ENCODE peak calls at places on chromosomes 16 and 17, in ten cellular contexts. One of them, this sample, is unnamed.

GRCh38 chr17:35022536-35023063 is 40.9 kb downstream of the RFFL start:
- DNase-seq in left ventricle myocardium inferior: peak
- DNase-seq in uterus: peak
- DNase-seq in colonic mucosa: peak
- DNase-seq in cardiac fibroblast: peak
- DNase-seq in choroid plexus epithelial cell: peak
- DNase-seq in mucosa of descending colon: peak
- DNase-seq in CD8-positive, alpha-beta T cell: peak
- DNase-seq in brain microvascular endothelial cell: peak
- DNase-seq in chondrocyte: peak
- DNase-seq in this sample: peak

GRCh38 chr17:67652433-67652832 is 65.3 kb upstream of the NOL11 start:
- DNase-seq in left ventricle myocardium inferior: no peak
- DNase-seq in uterus: no peak
- DNase-seq in colonic mucosa: no peak
- DNase-seq in cardiac fibroblast: no peak
- DNase-seq in choroid plexus epithelial cell: no peak
- DNase-seq in mucosa of descending colon: no peak
- DNase-seq in CD8-positive, alpha-beta T cell: no peak
- DNase-seq in brain microvascular endothelial cell: no peak
- DNase-seq in chondrocyte: no peak
- DNase-seq in this sample: no peak

GRCh38 chr17:55301521-55302406 is 37.0 kb downstream of the HLF start:
- DNase-seq in left ventricle myocardium inferior: no peak
- DNase-seq in uterus: no peak
- DNase-seq in colonic mucosa: no peak
- DNase-seq in cardiac fibroblast: peak
- DNase-seq in choroid plexus epithelial cell: peak
- DNase-seq in mucosa of descending colon: no peak
- DNase-seq in CD8-positive, alpha-beta T cell: no peak
- DNase-seq in brain microvascular endothelial cell: no peak
- DNase-seq in chondrocyte: no peak
- DNase-seq in this sample: no peak

GRCh38 chr17:5281814-5282638 is at the start of gene RABEP1:
- DNase-seq in left ventricle myocardium inferior: peak
- DNase-seq in uterus: peak
- DNase-seq in colonic mucosa: peak
- DNase-seq in cardiac fibroblast: peak
- DNase-seq in choroid plexus epithelial cell: peak
- DNase-seq in mucosa of descending colon: peak
- DNase-seq in CD8-positive, alpha-beta T cell: peak
- DNase-seq in brain microvascular endothelial cell: peak
- DNase-seq in chondrocyte: peak
- DNase-seq in this sample: peak

GRCh38 chr16:977896-978295 is 3.7 kb upstream of the SOX8 start:
- DNase-seq in left ventricle myocardium inferior: no peak
- DNase-seq in uterus: no peak
- DNase-seq in colonic mucosa: no peak
- DNase-seq in cardiac fibroblast: no peak
- DNase-seq in choroid plexus epithelial cell: no peak
- DNase-seq in mucosa of descending colon: no peak
- DNase-seq in CD8-positive, alpha-beta T cell: no peak
- DNase-seq in brain microvascular endothelial cell: no peak
- DNase-seq in chondrocyte: no peak
- DNase-seq in this sample: no peak

GRCh38 chr16:24996731-24997130 is 18.4 kb downstream of the ARHGAP17 start:
- DNase-seq in left ventricle myocardium inferior: no peak
- DNase-seq in uterus: no peak
- DNase-seq in colonic mucosa: no peak
- DNase-seq in cardiac fibroblast: no peak
- DNase-seq in choroid plexus epithelial cell: no peak
- DNase-seq in mucosa of descending colon: no peak
- DNase-seq in CD8-positive, alpha-beta T cell: no peak
- DNase-seq in brain microvascular endothelial cell: no peak
- DNase-seq in chondrocyte: no peak
- DNase-seq in this sample: no peak

GRCh38 chr16:11417487-11417886 is 72.2 kb downstream of the RMI2 start:
- DNase-seq in left ventricle myocardium inferior: peak
- DNase-seq in uterus: no peak
- DNase-seq in colonic mucosa: no peak
- DNase-seq in cardiac fibroblast: no peak
- DNase-seq in choroid plexus epithelial cell: no peak
- DNase-seq in mucosa of descending colon: no peak
- DNase-seq in CD8-positive, alpha-beta T cell: no peak
- DNase-seq in brain microvascular endothelial cell: no peak
- DNase-seq in chondrocyte: no peak
- DNase-seq in this sample: no peak

GRCh38 chr17:15348030-15348429 is 6.6 kb upstream of the TEKT3 start:
- DNase-seq in left ventricle myocardium inferior: no peak
- DNase-seq in uterus: peak
- DNase-seq in colonic mucosa: peak
- DNase-seq in cardiac fibroblast: no peak
- DNase-seq in choroid plexus epithelial cell: peak
- DNase-seq in mucosa of descending colon: peak
- DNase-seq in CD8-positive, alpha-beta T cell: no peak
- DNase-seq in brain microvascular endothelial cell: no peak
- DNase-seq in chondrocyte: no peak
- DNase-seq in this sample: no peak

GRCh38 chr16:19095699-19096098 is 18.1 kb upstream of the ITPRIPL2 start:
- DNase-seq in left ventricle myocardium inferior: no peak
- DNase-seq in uterus: no peak
- DNase-seq in colonic mucosa: no peak
- DNase-seq in cardiac fibroblast: peak
- DNase-seq in choroid plexus epithelial cell: peak
- DNase-seq in mucosa of descending colon: no peak
- DNase-seq in CD8-positive, alpha-beta T cell: no peak
- DNase-seq in brain microvascular endothelial cell: no peak
- DNase-seq in chondrocyte: no peak
- DNase-seq in this sample: no peak

GRCh38 chr16:19093631-19094541 is 19.9 kb upstream of the ITPRIPL2 start:
- DNase-seq in left ventricle myocardium inferior: no peak
- DNase-seq in uterus: no peak
- DNase-seq in colonic mucosa: no peak
- DNase-seq in cardiac fibroblast: no peak
- DNase-seq in choroid plexus epithelial cell: no peak
- DNase-seq in mucosa of descending colon: no peak
- DNase-seq in CD8-positive, alpha-beta T cell: no peak
- DNase-seq in brain microvascular endothelial cell: no peak
- DNase-seq in chondrocyte: no peak
- DNase-seq in this sample: no peak

GRCh38 chr16:19092653-19093410 is 20.9 kb upstream of the ITPRIPL2 start:
- DNase-seq in left ventricle myocardium inferior: no peak
- DNase-seq in uterus: no peak
- DNase-seq in colonic mucosa: no peak
- DNase-seq in cardiac fibroblast: no peak
- DNase-seq in choroid plexus epithelial cell: no peak
- DNase-seq in mucosa of descending colon: no peak
- DNase-seq in CD8-positive, alpha-beta T cell: no peak
- DNase-seq in brain microvascular endothelial cell: no peak
- DNase-seq in chondrocyte: no peak
- DNase-seq in this sample: no peak

GRCh38 chr16:19098173-19098572 is 15.6 kb upstream of the ITPRIPL2 start:
- DNase-seq in left ventricle myocardium inferior: no peak
- DNase-seq in uterus: no peak
- DNase-seq in colonic mucosa: no peak
- DNase-seq in cardiac fibroblast: no peak
- DNase-seq in choroid plexus epithelial cell: no peak
- DNase-seq in mucosa of descending colon: no peak
- DNase-seq in CD8-positive, alpha-beta T cell: no peak
- DNase-seq in brain microvascular endothelial cell: no peak
- DNase-seq in chondrocyte: no peak
- DNase-seq in this sample: no peak

DNA sequence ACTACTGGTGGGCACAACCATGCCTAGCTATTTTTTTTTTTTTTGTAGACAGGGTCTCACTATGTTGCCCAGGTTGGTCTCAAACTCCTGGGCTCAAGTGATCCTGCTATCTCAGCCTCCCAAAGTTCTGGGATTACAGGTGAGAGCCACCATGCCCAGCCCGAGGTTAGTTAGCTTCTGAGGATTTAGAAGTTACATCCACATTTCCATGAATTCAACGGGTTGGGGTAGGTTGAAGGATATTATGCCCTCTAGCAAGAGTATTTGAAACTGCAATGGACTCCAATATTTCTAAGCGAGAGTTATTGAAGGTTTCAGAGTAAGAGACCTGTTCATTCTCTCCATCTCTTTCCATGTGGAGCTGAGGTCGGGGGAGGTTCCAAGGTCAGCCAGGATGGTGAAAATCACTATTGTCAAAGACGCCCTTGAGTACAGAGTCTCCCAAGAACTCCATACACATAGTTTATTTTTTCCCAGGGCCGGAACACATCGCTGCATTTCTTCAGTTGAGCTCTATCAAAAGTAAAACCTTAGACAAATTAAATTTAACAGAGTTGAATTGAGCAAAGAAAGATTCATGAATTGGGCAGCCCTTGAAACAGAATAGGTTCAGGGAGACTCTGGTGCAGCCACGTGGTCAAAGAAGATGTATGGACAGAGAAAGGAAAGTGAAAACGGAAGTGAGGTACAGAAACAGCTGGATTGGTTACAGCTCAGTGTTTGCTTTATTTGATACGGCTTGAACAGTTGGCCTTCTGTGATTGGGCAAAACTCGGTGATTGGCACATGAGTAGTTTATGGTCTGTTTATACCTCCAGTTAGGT is 19.0 kb upstream of the ITPRIPL2 start:
- DNase-seq in left ventricle myocardium inferior: no peak
- DNase-seq in uterus: no peak
- DNase-seq in colonic mucosa: peak
- DNase-seq in cardiac fibroblast: peak
- DNase-seq in choroid plexus epithelial cell: peak
- DNase-seq in mucosa of descending colon: no peak
- DNase-seq in CD8-positive, alpha-beta T cell: no peak
- DNase-seq in brain microvascular endothelial cell: no peak
- DNase-seq in chondrocyte: no peak
- DNase-seq in this sample: no peak
- TF ChIP-seq CTCF in left ventricle myocardium inferior: no peak
- TF ChIP-seq CTCF in uterus: no peak
- TF ChIP-seq CTCF in colonic mucosa: no peak
- TF ChIP-seq CTCF in cardiac fibroblast: no peak
- TF ChIP-seq CTCF in choroid plexus epithelial cell: peak
- TF ChIP-seq CTCF in mucosa of descending colon: no peak
- TF ChIP-seq CTCF in CD8-positive, alpha-beta T cell: no peak
- TF ChIP-seq CTCF in brain microvascular endothelial cell: no peak
- TF ChIP-seq CTCF in chondrocyte: peak
- TF ChIP-seq CTCF in this sample: no peak

GRCh38 chr16:49801290-49801689 is 54.6 kb downstream of the ZNF423 start:
- DNase-seq in left ventricle myocardium inferior: no peak
- DNase-seq in uterus: no peak
- DNase-seq in colonic mucosa: no peak
- DNase-seq in cardiac fibroblast: no peak
- DNase-seq in choroid plexus epithelial cell: no peak
- DNase-seq in mucosa of descending colon: no peak
- DNase-seq in CD8-positive, alpha-beta T cell: no peak
- DNase-seq in brain microvascular endothelial cell: no peak
- DNase-seq in chondrocyte: no peak
- DNase-seq in this sample: no peak
- TF ChIP-seq CTCF in left ventricle myocardium inferior: no peak
- TF ChIP-seq CTCF in uterus: no peak
- TF ChIP-seq CTCF in colonic mucosa: no peak
- TF ChIP-seq CTCF in cardiac fibroblast: no peak
- TF ChIP-seq CTCF in choroid plexus epithelial cell: no peak
- TF ChIP-seq CTCF in mucosa of descending colon: no peak
- TF ChIP-seq CTCF in CD8-positive, alpha-beta T cell: no peak
- TF ChIP-seq CTCF in brain microvascular endothelial cell: no peak
- TF ChIP-seq CTCF in chondrocyte: peak
- TF ChIP-seq CTCF in this sample: no peak

GRCh38 chr17:28335201-28335958 is at the start of the genes IFT20 and TNFAIP1:
- DNase-seq in left ventricle myocardium inferior: peak
- DNase-seq in uterus: peak
- DNase-seq in colonic mucosa: peak
- DNase-seq in cardiac fibroblast: peak
- DNase-seq in choroid plexus epithelial cell: peak
- DNase-seq in mucosa of descending colon: peak
- DNase-seq in CD8-positive, alpha-beta T cell: peak
- DNase-seq in brain microvascular endothelial cell: peak
- DNase-seq in chondrocyte: peak
- DNase-seq in this sample: peak
- TF ChIP-seq CTCF in left ventricle myocardium inferior: no peak
- TF ChIP-seq CTCF in uterus: peak
- TF ChIP-seq CTCF in colonic mucosa: no peak
- TF ChIP-seq CTCF in cardiac fibroblast: no peak
- TF ChIP-seq CTCF in choroid plexus epithelial cell: peak
- TF ChIP-seq CTCF in mucosa of descending colon: no peak
- TF ChIP-seq CTCF in CD8-positive, alpha-beta T cell: no peak
- TF ChIP-seq CTCF in brain microvascular endothelial cell: no peak
- TF ChIP-seq CTCF in chondrocyte: peak
- TF ChIP-seq CTCF in this sample: no peak

DNA sequence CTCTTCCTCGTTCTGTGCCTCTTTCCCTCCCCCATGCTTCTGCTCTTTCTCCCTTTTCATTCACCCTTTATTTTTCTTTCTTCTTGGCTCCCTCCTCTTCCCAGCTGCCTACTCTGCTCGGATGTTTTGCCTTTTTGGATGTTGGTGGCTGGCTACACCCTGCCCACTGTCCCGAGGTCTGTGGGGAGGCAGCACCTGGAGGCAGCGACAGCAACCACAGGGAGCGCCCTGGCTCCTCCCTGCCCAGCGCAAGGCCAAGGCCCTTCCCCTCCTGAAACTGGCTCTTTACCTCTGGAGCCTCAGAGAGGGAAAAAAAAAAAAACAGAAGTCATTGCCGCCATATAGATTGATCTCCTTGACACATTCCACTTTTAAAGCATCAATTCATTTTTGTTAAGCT is 20.1 kb downstream of the CLUAP1 start:
- DNase-seq in left ventricle myocardium inferior: no peak
- DNase-seq in uterus: peak
- DNase-seq in colonic mucosa: no peak
- DNase-seq in cardiac fibroblast: no peak
- DNase-seq in choroid plexus epithelial cell: no peak
- DNase-seq in mucosa of descending colon: no peak
- DNase-seq in CD8-positive, alpha-beta T cell: no peak
- DNase-seq in brain microvascular endothelial cell: no peak
- DNase-seq in chondrocyte: no peak
- DNase-seq in this sample: no peak
- TF ChIP-seq CTCF in left ventricle myocardium inferior: no peak
- TF ChIP-seq CTCF in uterus: no peak
- TF ChIP-seq CTCF in colonic mucosa: no peak
- TF ChIP-seq CTCF in cardiac fibroblast: no peak
- TF ChIP-seq CTCF in choroid plexus epithelial cell: no peak
- TF ChIP-seq CTCF in mucosa of descending colon: no peak
- TF ChIP-seq CTCF in CD8-positive, alpha-beta T cell: no peak
- TF ChIP-seq CTCF in brain microvascular endothelial cell: no peak
- TF ChIP-seq CTCF in chondrocyte: no peak
- TF ChIP-seq CTCF in this sample: no peak

DNA sequence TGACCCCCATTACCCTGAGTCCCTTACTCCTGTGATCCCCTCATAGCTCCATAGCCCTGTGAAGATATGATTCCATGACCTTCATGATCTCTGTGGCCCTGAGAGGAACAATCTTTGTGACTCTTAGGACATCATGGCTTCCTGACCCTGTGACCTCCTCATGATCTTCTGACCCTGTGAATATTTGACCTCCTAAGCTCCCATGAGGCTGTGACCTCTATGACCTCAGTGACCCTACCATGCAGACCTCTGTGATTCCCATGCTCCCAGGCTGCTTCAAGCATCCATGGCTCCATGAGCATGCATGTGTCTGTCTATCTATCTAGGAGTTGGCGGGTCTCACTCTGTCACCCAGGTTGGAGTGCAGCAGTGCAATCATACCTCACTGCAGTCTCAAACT is 12.1 kb downstream of the RIPOR1 start:
- DNase-seq in left ventricle myocardium inferior: no peak
- DNase-seq in uterus: no peak
- DNase-seq in colonic mucosa: no peak
- DNase-seq in cardiac fibroblast: no peak
- DNase-seq in choroid plexus epithelial cell: no peak
- DNase-seq in mucosa of descending colon: no peak
- DNase-seq in CD8-positive, alpha-beta T cell: no peak
- DNase-seq in brain microvascular endothelial cell: no peak
- DNase-seq in chondrocyte: no peak
- DNase-seq in this sample: peak
- TF ChIP-seq CTCF in left ventricle myocardium inferior: no peak
- TF ChIP-seq CTCF in uterus: no peak
- TF ChIP-seq CTCF in colonic mucosa: no peak
- TF ChIP-seq CTCF in cardiac fibroblast: no peak
- TF ChIP-seq CTCF in choroid plexus epithelial cell: no peak
- TF ChIP-seq CTCF in mucosa of descending colon: no peak
- TF ChIP-seq CTCF in CD8-positive, alpha-beta T cell: no peak
- TF ChIP-seq CTCF in brain microvascular endothelial cell: no peak
- TF ChIP-seq CTCF in chondrocyte: no peak
- TF ChIP-seq CTCF in this sample: no peak